ENCODE peak calls at places on chromosomes 11 and 22, in eight cellular contexts. F is cardiac muscle cell; A is HCT116; Y is CD8-positive, alpha-beta memory T cell; G is RWPE1; B is suprapubic skin; L is right lobe of liver; M is brain microvascular endothelial cell. D is an unnamed sample.

GRCh38 chr11:96978751-96979150 is 588.9 kb downstream of the JRKL start:
- DNase-seq in A (no peak), Y (no peak), B (no peak), M (no peak), L (no peak), F (no peak), G (no peak), D (no peak)

GRCh38 chr11:118370774-118371173 is 11.4 kb downstream of the UBE4A start:
- DNase-seq in Y (no peak), B (no peak), G (peak), M (no peak), L (no peak), F (no peak), A (no peak), D (peak)

GRCh38 chr11:113859665-113860064 is 15.7 kb downstream of the USP28 start:
- DNase-seq in B (no peak), G (peak), L (no peak), A (no peak), Y (no peak), M (no peak), F (no peak), D (no peak)

GRCh38 chr22:25076281-25076680 is 123.4 kb upstream of the CRYBB3 start:
- DNase-seq in Y (no peak), G (no peak), M (no peak), A (no peak), B (no peak), L (no peak), F (no peak), D (no peak)

GRCh38 chr22:45521178-45521577 is 18.5 kb downstream of the FBLN1 start:
- DNase-seq in B (no peak), Y (no peak), L (no peak), M (no peak), F (no peak), A (peak), G (no peak), D (no peak)

GRCh38 chr11:16604784-16605439 is 133.5 kb upstream of the C11orf58 start:
- DNase-seq in G (no peak), F (peak), Y (no peak), L (peak), A (no peak), M (peak), B (no peak), D (peak)

GRCh38 chr11:67022341-67022933 is 497 bp upstream of the SYT12 start:
- DNase-seq in L (peak), Y (no peak), M (peak), G (peak), A (peak), F (no peak), B (no peak), D (no peak)

GRCh38 chr11:95345651-95346050 is 114.6 kb upstream of the SESN3 start:
- DNase-seq in Y (no peak), M (no peak), L (no peak), A (no peak), G (no peak), B (no peak), F (no peak), D (no peak)

GRCh38 chr11:31657091-31657490 is 147.5 kb downstream of the ELP4 start:
- DNase-seq in G (no peak), Y (no peak), B (no peak), L (no peak), M (no peak), A (no peak), F (no peak), D (no peak)

GRCh38 chr11:44766112-44766971 is 39.6 kb downstream of the TSPAN18 start:
- DNase-seq in M (peak), F (peak), A (no peak), Y (no peak), L (no peak), B (peak), G (no peak), D (peak)

GRCh38 chr11:92964471-92964870 is 5.0 kb upstream of the MTNR1B start:
- DNase-seq in G (peak), M (no peak), B (no peak), A (no peak), F (no peak), L (no peak), Y (no peak), D (no peak)

GRCh38 chr22:35288116-35288515 is 11.6 kb upstream of the TOM1 start:
- DNase-seq in F (no peak), L (no peak), Y (no peak), B (no peak), A (no peak), G (no peak), M (no peak), D (no peak)

GRCh38 chr11:698493-699115 is 3.0 kb downstream of the TMEM80 start:
- DNase-seq in G (no peak), A (no peak), Y (no peak), B (no peak), M (no peak), F (no peak), L (no peak), D (no peak)

GRCh38 chr11:10109836-10110235 is 184.2 kb downstream of the SBF2 start:
- DNase-seq in G (no peak), F (no peak), L (no peak), B (no peak), Y (no peak), A (no peak), M (no peak), D (no peak)

GRCh38 chr11:62847767-62848314 is 8.5 kb upstream of the WDR74 start:
- DNase-seq in A (no peak), M (no peak), Y (no peak), G (no peak), L (no peak), F (no peak), B (no peak), D (no peak)

GRCh38 chr22:48489551-48490512 is 1337.8 kb downstream of the BRD1 start:
- DNase-seq in G (no peak), F (peak), A (no peak), Y (no peak), M (no peak), L (no peak), B (peak), D (peak)
- H3K27ac ChIP-seq in G (no peak), F (no peak), A (no peak), Y (no peak), M (no peak), L (no peak), B (peak), D (no peak)

GRCh38 chr11:2857918-2858317 is 27.7 kb downstream of the CDKN1C start:
- DNase-seq in Y (no peak), B (no peak), M (no peak), L (no peak), G (no peak), A (no peak), F (no peak), D (no peak)
- H3K27ac ChIP-seq in Y (no peak), B (no peak), M (no peak), L (no peak), G (no peak), A (no peak), F (no peak), D (no peak)

DNA sequence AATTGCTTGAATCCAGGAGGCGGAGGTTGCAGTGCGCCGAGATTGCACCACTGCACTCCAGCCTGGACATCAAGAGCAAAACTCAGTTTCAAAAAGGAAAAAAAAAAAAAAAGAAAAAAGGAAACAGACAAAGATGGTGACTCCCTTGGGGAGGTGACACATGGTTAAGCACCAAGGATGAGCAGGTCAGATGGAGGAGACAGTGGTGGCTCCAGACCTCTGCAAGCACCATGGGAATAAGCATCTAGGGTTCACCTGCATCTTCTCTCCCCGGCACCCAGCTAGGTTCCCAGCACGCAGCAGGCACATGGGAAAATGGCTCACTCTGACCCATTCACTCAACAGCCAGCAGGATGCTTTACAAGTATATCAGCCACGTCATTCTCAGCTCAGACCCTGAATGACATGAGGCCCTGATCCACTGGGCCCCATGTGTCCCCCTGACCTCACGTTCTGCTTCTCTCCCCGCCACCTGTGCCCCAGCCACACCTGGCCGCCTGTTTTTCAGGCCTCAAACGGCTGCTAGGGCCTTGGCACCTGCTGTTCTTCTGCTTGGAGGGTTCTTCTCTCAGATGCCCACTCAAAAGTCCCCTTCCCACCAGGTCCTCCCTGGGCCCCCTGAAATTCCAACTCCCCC is 24.2 kb downstream of the A4GALT start:
- DNase-seq in B (no peak), F (no peak), A (no peak), L (no peak), Y (no peak), M (no peak), G (no peak), D (no peak)
- H3K27ac ChIP-seq in B (peak), F (peak), A (no peak), L (no peak), Y (no peak), M (no peak), G (peak), D (no peak)

GRCh38 chr11:130455493-130456127 is 7.2 kb downstream of the ADAMTS15 start:
- DNase-seq in L (no peak), G (no peak), F (no peak), M (no peak), B (no peak), A (no peak), Y (no peak), D (no peak)
- H3K27ac ChIP-seq in L (no peak), G (no peak), F (no peak), M (no peak), B (no peak), A (no peak), Y (no peak), D (no peak)

GRCh38 chr11:77661670-77662069 is 24.1 kb upstream of the CLNS1A start:
- DNase-seq in M (no peak), F (no peak), G (no peak), B (no peak), Y (no peak), L (no peak), A (no peak), D (no peak)

GRCh38 chr11:77669848-77670511 is 32.4 kb upstream of the CLNS1A start:
- DNase-seq in M (peak), G (no peak), A (no peak), Y (no peak), L (no peak), F (no peak), B (no peak), D (no peak)

GRCh38 chr11:77660947-77661346 is 23.4 kb upstream of the CLNS1A start:
- DNase-seq in F (no peak), B (no peak), Y (no peak), M (no peak), L (no peak), G (no peak), A (no peak), D (no peak)

GRCh38 chr11:77668760-77669159 is 31.2 kb upstream of the CLNS1A start:
- DNase-seq in G (no peak), Y (no peak), B (no peak), F (no peak), L (no peak), M (peak), A (no peak), D (no peak)

GRCh38 chr11:77665240-77665965 is 27.8 kb upstream of the CLNS1A start:
- DNase-seq in L (no peak), M (no peak), A (no peak), F (no peak), G (no peak), B (no peak), Y (no peak), D (no peak)
- H3K27ac ChIP-seq in L (no peak), M (no peak), A (no peak), F (no peak), G (no peak), B (no peak), Y (no peak), D (no peak)

GRCh38 chr11:50077526-50077925 is 44.9 kb downstream of the OR4C45 start:
- DNase-seq in G (no peak), A (no peak), L (no peak), Y (no peak), B (no peak), M (no peak), F (no peak), D (no peak)
- H3K27ac ChIP-seq in G (no peak), A (no peak), L (no peak), Y (no peak), B (no peak), M (no peak), F (no peak), D (no peak)

GRCh38 chr22:39434243-39434653 is 22.6 kb upstream of the MGAT3 start:
- DNase-seq in Y (no peak), F (no peak), L (no peak), M (peak), A (no peak), B (no peak), G (no peak), D (no peak)
- H3K27ac ChIP-seq in Y (no peak), F (no peak), L (no peak), M (no peak), A (no peak), B (no peak), G (no peak), D (no peak)

D was measured in endodermal cell.